ENCODE peak calls at places on chromosome 12, in eight cellular contexts. One of them, this sample, is unnamed.
A peak's percentile ranks its signal among the peaks of the same experiment; 100 is the strongest.

GRCh38 chr12:46430340-46430948 is 57.9 kb upstream of the SLC38A2 start:
- DNase-seq in brain microvascular endothelial cell: peak; percentile 81
- DNase-seq in tibial artery: no peak
- DNase-seq in pancreas: no peak
- DNase-seq in IMR-90: peak; percentile 89
- DNase-seq in fibroblast of mammary gland: peak; percentile 89
- DNase-seq in adrenal gland: no peak
- DNase-seq in AG04449: peak; percentile 55
- DNase-seq in this sample: peak; percentile 45

GRCh38 chr12:89632778-89633177 is 75.9 kb downstream of the ATP2B1 start:
- DNase-seq in adrenal gland: no peak
- DNase-seq in fibroblast of mammary gland: no peak
- DNase-seq in tibial artery: no peak
- DNase-seq in brain microvascular endothelial cell: no peak
- DNase-seq in pancreas: no peak
- DNase-seq in AG04449: no peak
- DNase-seq in IMR-90: no peak
- DNase-seq in this sample: no peak

GRCh38 chr12:69816082-69816481 is 8.9 kb upstream of the MYRFL start:
- DNase-seq in adrenal gland: no peak
- DNase-seq in IMR-90: no peak
- DNase-seq in brain microvascular endothelial cell: no peak
- DNase-seq in fibroblast of mammary gland: no peak
- DNase-seq in pancreas: no peak
- DNase-seq in AG04449: no peak
- DNase-seq in tibial artery: no peak
- DNase-seq in this sample: no peak

GRCh38 chr12:107624493-107624892 is 61.1 kb upstream of the PWP1 start:
- DNase-seq in pancreas: no peak
- DNase-seq in AG04449: no peak
- DNase-seq in IMR-90: no peak
- DNase-seq in adrenal gland: no peak
- DNase-seq in fibroblast of mammary gland: no peak
- DNase-seq in tibial artery: no peak
- DNase-seq in brain microvascular endothelial cell: no peak
- DNase-seq in this sample: no peak

GRCh38 chr12:76024942-76025600 is 6.5 kb downstream of the PHLDA1 start:
- DNase-seq in IMR-90: peak; percentile 90
- DNase-seq in adrenal gland: no peak
- DNase-seq in pancreas: no peak
- DNase-seq in brain microvascular endothelial cell: peak; percentile 68
- DNase-seq in fibroblast of mammary gland: peak; percentile 97
- DNase-seq in tibial artery: no peak
- DNase-seq in AG04449: peak; percentile 63
- DNase-seq in this sample: peak; percentile 66

GRCh38 chr12:65420941-65421340 is 142.5 kb downstream of the MSRB3 start:
- DNase-seq in pancreas: no peak
- DNase-seq in fibroblast of mammary gland: no peak
- DNase-seq in adrenal gland: no peak
- DNase-seq in brain microvascular endothelial cell: no peak
- DNase-seq in AG04449: no peak
- DNase-seq in tibial artery: no peak
- DNase-seq in IMR-90: no peak
- DNase-seq in this sample: no peak

GRCh38 chr12:42774238-42774637 is 184.7 kb upstream of the PRICKLE1 start:
- DNase-seq in brain microvascular endothelial cell: no peak
- DNase-seq in AG04449: no peak
- DNase-seq in adrenal gland: no peak
- DNase-seq in fibroblast of mammary gland: no peak
- DNase-seq in tibial artery: no peak
- DNase-seq in pancreas: no peak
- DNase-seq in IMR-90: peak; percentile 30
- DNase-seq in this sample: no peak

GRCh38 chr12:63668028-63668799 is at the start of gene DPY19L2:
- DNase-seq in tibial artery: peak; percentile 92
- DNase-seq in brain microvascular endothelial cell: peak; percentile 46
- DNase-seq in IMR-90: peak; percentile 52
- DNase-seq in fibroblast of mammary gland: peak; percentile 15
- DNase-seq in pancreas: peak; percentile 70
- DNase-seq in AG04449: no peak
- DNase-seq in adrenal gland: peak; percentile 91
- DNase-seq in this sample: peak; percentile 8

GRCh38 chr12:107079172-107080011 is 14.0 kb downstream of the CRY1 start:
- DNase-seq in tibial artery: no peak
- DNase-seq in brain microvascular endothelial cell: peak; percentile 43
- DNase-seq in pancreas: no peak
- DNase-seq in IMR-90: peak; percentile 61
- DNase-seq in AG04449: no peak
- DNase-seq in fibroblast of mammary gland: peak; percentile 64
- DNase-seq in adrenal gland: no peak
- DNase-seq in this sample: peak; percentile 16

GRCh38 chr12:122878780-122879612 is 16.9 kb downstream of the VPS37B start:
- DNase-seq in pancreas: no peak
- DNase-seq in brain microvascular endothelial cell: no peak
- DNase-seq in IMR-90: no peak
- DNase-seq in tibial artery: peak; percentile 27
- DNase-seq in adrenal gland: no peak
- DNase-seq in AG04449: no peak
- DNase-seq in fibroblast of mammary gland: no peak
- DNase-seq in this sample: no peak

GRCh38 chr12:27531916-27532315 is 7.9 kb downstream of the PPFIBP1 start:
- DNase-seq in AG04449: no peak
- DNase-seq in pancreas: no peak
- DNase-seq in fibroblast of mammary gland: peak; percentile 51
- DNase-seq in IMR-90: no peak
- DNase-seq in brain microvascular endothelial cell: no peak
- DNase-seq in tibial artery: no peak
- DNase-seq in adrenal gland: no peak
- DNase-seq in this sample: no peak

GRCh38 chr12:129258781-129259318 is 405.6 kb downstream of the GLT1D1 start:
- DNase-seq in adrenal gland: no peak
- DNase-seq in AG04449: no peak
- DNase-seq in brain microvascular endothelial cell: no peak
- DNase-seq in fibroblast of mammary gland: no peak
- DNase-seq in pancreas: no peak
- DNase-seq in tibial artery: no peak
- DNase-seq in IMR-90: no peak
- DNase-seq in this sample: no peak

GRCh38 chr12:80763874-80764273 is 47.2 kb downstream of the MYF5 start:
- DNase-seq in adrenal gland: no peak
- DNase-seq in AG04449: no peak
- DNase-seq in pancreas: no peak
- DNase-seq in tibial artery: no peak
- DNase-seq in fibroblast of mammary gland: peak; percentile 83
- DNase-seq in IMR-90: peak; percentile 66
- DNase-seq in brain microvascular endothelial cell: peak; percentile 21
- DNase-seq in this sample: peak; percentile 60

GRCh38 chr12:131327521-131328488 is 374.1 kb downstream of the ADGRD1 start:
- DNase-seq in IMR-90: no peak
- DNase-seq in adrenal gland: no peak
- DNase-seq in brain microvascular endothelial cell: no peak
- DNase-seq in fibroblast of mammary gland: no peak
- DNase-seq in pancreas: no peak
- DNase-seq in AG04449: no peak
- DNase-seq in tibial artery: no peak
- DNase-seq in this sample: no peak

DNA sequence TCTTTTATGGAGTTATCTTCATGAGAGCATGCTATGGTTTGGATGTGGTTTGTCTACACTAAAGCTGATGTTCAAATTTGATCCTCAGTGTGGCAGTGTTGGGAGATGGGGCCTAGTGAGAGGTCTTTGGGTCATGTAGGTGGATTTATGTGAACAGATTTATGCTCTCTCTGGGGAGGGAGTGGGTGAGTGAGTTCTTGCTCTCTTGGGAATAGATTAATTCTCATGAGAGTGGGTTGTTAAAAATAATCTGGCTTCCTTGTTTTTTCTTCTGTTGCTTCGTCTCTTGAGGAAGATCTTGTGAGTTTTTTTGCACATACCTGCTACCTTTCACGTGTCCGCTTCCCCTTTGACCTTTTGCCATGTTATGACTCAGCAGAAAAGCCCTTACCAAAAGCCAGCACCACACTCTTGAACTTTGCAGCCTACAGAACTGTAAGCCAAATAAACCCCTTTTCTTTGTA is 20.5 kb downstream of the DERA start:
- DNase-seq in AG04449: no peak
- DNase-seq in IMR-90: no peak
- DNase-seq in fibroblast of mammary gland: peak; percentile 44
- DNase-seq in brain microvascular endothelial cell: no peak
- DNase-seq in pancreas: no peak
- DNase-seq in adrenal gland: no peak
- DNase-seq in tibial artery: no peak
- DNase-seq in this sample: no peak
- TF ChIP-seq CTCF in AG04449: peak; percentile 9
- TF ChIP-seq CTCF in IMR-90: peak; percentile 3
- TF ChIP-seq CTCF in fibroblast of mammary gland: peak; percentile 14
- TF ChIP-seq CTCF in brain microvascular endothelial cell: peak; percentile 29
- TF ChIP-seq CTCF in pancreas: no peak
- TF ChIP-seq CTCF in adrenal gland: no peak
- TF ChIP-seq CTCF in tibial artery: no peak
- TF ChIP-seq CTCF in this sample: no peak

GRCh38 chr12:20368653-20369163 is 371 bp downstream of the PDE3A start:
- DNase-seq in brain microvascular endothelial cell: peak; percentile 45
- DNase-seq in tibial artery: peak; percentile 74
- DNase-seq in AG04449: no peak
- DNase-seq in IMR-90: peak; percentile 37
- DNase-seq in pancreas: no peak
- DNase-seq in adrenal gland: peak; percentile 8
- DNase-seq in fibroblast of mammary gland: peak; percentile 40
- DNase-seq in this sample: no peak

GRCh38 chr12:20369164-20370000 is 1.0 kb downstream of the PDE3A start:
- DNase-seq in fibroblast of mammary gland: peak; percentile 52
- DNase-seq in adrenal gland: peak; percentile 18
- DNase-seq in IMR-90: peak; percentile 39
- DNase-seq in brain microvascular endothelial cell: peak; percentile 70
- DNase-seq in tibial artery: peak; percentile 91
- DNase-seq in pancreas: peak; percentile 50
- DNase-seq in AG04449: no peak
- DNase-seq in this sample: no peak

GRCh38 chr12:20372326-20373097 is 4.2 kb downstream of the PDE3A start:
- DNase-seq in fibroblast of mammary gland: no peak
- DNase-seq in tibial artery: no peak
- DNase-seq in brain microvascular endothelial cell: peak; percentile 6
- DNase-seq in adrenal gland: no peak
- DNase-seq in IMR-90: no peak
- DNase-seq in AG04449: no peak
- DNase-seq in pancreas: no peak
- DNase-seq in this sample: no peak

GRCh38 chr12:20370001-20370381 is 1.7 kb downstream of the PDE3A start:
- DNase-seq in fibroblast of mammary gland: peak; percentile 16
- DNase-seq in pancreas: peak; percentile 35
- DNase-seq in brain microvascular endothelial cell: peak; percentile 20
- DNase-seq in IMR-90: no peak
- DNase-seq in AG04449: no peak
- DNase-seq in adrenal gland: no peak
- DNase-seq in tibial artery: peak; percentile 75
- DNase-seq in this sample: no peak

DNA sequence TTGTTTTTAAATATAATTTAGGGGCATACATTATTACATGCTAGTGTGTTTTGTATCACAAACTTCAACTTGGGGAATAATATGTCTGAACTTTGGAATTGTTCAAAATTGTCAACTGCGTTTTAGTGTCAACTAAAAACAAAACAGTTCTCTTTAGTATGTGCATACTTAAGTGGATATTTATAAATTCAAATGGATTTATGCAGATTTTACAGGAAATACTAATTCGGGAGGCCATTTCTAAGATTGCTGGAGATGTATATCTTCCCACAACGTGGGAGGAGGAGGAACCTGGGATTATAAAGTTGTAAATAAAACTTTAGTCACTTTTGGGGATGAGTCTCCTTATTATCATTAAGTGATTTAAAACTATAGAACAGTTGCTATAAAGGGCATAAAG is 2.5 kb downstream of the PDE3A start:
- DNase-seq in AG04449: no peak
- DNase-seq in pancreas: no peak
- DNase-seq in tibial artery: no peak
- DNase-seq in adrenal gland: no peak
- DNase-seq in brain microvascular endothelial cell: no peak
- DNase-seq in fibroblast of mammary gland: no peak
- DNase-seq in IMR-90: no peak
- DNase-seq in this sample: no peak
- H3K4me3 ChIP-seq in AG04449: peak overlapping the region; percentile 90
- H3K4me3 ChIP-seq in pancreas: peak overlapping the region; percentile 60
- H3K4me3 ChIP-seq in tibial artery: peak overlapping the region; percentile 89
- H3K4me3 ChIP-seq in adrenal gland: no peak overlapping the region
- H3K4me3 ChIP-seq in brain microvascular endothelial cell: peak overlapping the region; percentile 87
- H3K4me3 ChIP-seq in fibroblast of mammary gland: no peak overlapping the region
- H3K4me3 ChIP-seq in IMR-90: no peak overlapping the region
- H3K4me3 ChIP-seq in this sample: peak overlapping the region; percentile 59

GRCh38 chr12:6925543-6926279 is 2.0 kb upstream of the ATN1 start:
- DNase-seq in tibial artery: peak; percentile 92
- DNase-seq in AG04449: peak; percentile 70
- DNase-seq in adrenal gland: peak; percentile 77
- DNase-seq in pancreas: no peak
- DNase-seq in fibroblast of mammary gland: peak; percentile 90
- DNase-seq in brain microvascular endothelial cell: no peak
- DNase-seq in IMR-90: peak; percentile 90
- DNase-seq in this sample: no peak
- TF ChIP-seq CTCF in tibial artery: peak; percentile 17
- TF ChIP-seq CTCF in AG04449: no peak
- TF ChIP-seq CTCF in adrenal gland: no peak
- TF ChIP-seq CTCF in pancreas: no peak
- TF ChIP-seq CTCF in fibroblast of mammary gland: no peak
- TF ChIP-seq CTCF in brain microvascular endothelial cell: no peak
- TF ChIP-seq CTCF in IMR-90: no peak
- TF ChIP-seq CTCF in this sample: no peak

GRCh38 chr12:2944401-2945047 is 14.7 kb upstream of the TEAD4 start:
- DNase-seq in brain microvascular endothelial cell: no peak
- DNase-seq in AG04449: no peak
- DNase-seq in pancreas: peak; percentile 74
- DNase-seq in fibroblast of mammary gland: peak; percentile 28
- DNase-seq in IMR-90: peak; percentile 19
- DNase-seq in adrenal gland: peak; percentile 55
- DNase-seq in tibial artery: no peak
- DNase-seq in this sample: no peak
- H3K4me3 ChIP-seq in brain microvascular endothelial cell: no peak overlapping the region
- H3K4me3 ChIP-seq in AG04449: no peak overlapping the region
- H3K4me3 ChIP-seq in pancreas: peak overlapping the region; percentile 35
- H3K4me3 ChIP-seq in fibroblast of mammary gland: no peak overlapping the region
- H3K4me3 ChIP-seq in IMR-90: no peak overlapping the region
- H3K4me3 ChIP-seq in adrenal gland: no peak overlapping the region
- H3K4me3 ChIP-seq in tibial artery: no peak overlapping the region
- H3K4me3 ChIP-seq in this sample: no peak overlapping the region

This sample was measured in astrocyte of the cerebellum.